ENCODE peak calls at places on chromosomes 6 and 20, in six cellular contexts. E is NCI-H1417, U is GM18507, R is HEK293T, H is iris pigment epithelial cell, W is renal cortical epithelial cell. N is an unnamed sample.

GRCh38 chr6:36684447-36684812 is 5.9 kb downstream of the CDKN1A start:
- DNase-seq in E (no peak), R (no peak), U (no peak), H (no peak), W (no peak), N (no peak)

GRCh38 chr6:135537782-135538301 is 40.3 kb upstream of the AHI1 start:
- DNase-seq in H (peak; percentile 89), R (no peak), E (no peak), U (no peak), W (peak; percentile 41), N (peak; percentile 12)

GRCh38 chr20:46901638-46902037 is 7.0 kb downstream of the EYA2 start:
- DNase-seq in W (no peak), H (no peak), R (no peak), U (no peak), E (no peak), N (no peak)

GRCh38 chr6:63783096-63783495 is 147.5 kb downstream of the PHF3 start:
- DNase-seq in U (no peak), W (no peak), E (no peak), R (no peak), H (no peak), N (no peak)

GRCh38 chr20:44886276-44886671 is 769 bp downstream of the YWHAB start:
- DNase-seq in H (no peak), R (no peak), W (no peak), U (no peak), E (no peak), N (no peak)

GRCh38 chr20:62506791-62507190 is 31.0 kb upstream of the GATA5 start:
- DNase-seq in U (no peak), H (no peak), R (no peak), E (no peak), W (no peak), N (no peak)

GRCh38 chr20:23917024-23917725 is 37.6 kb upstream of the CST5 start:
- DNase-seq in R (no peak), W (no peak), H (no peak), E (no peak), U (no peak), N (no peak)

GRCh38 chr6:40393641-40394040 is 193.5 kb downstream of the LRFN2 start:
- DNase-seq in E (no peak), H (no peak), R (no peak), U (no peak), W (no peak), N (no peak)

GRCh38 chr6:166769648-166770047 is 142.6 kb upstream of the RPS6KA2 start:
- DNase-seq in R (no peak), W (no peak), E (no peak), U (no peak), H (no peak), N (no peak)

GRCh38 chr6:127518212-127518709 is 874 bp downstream of the MTCL3 start:
- DNase-seq in R (no peak), H (no peak), E (peak; percentile 58), U (no peak), W (no peak), N (no peak)

GRCh38 chr20:53142651-53143177 is 170.6 kb downstream of the TSHZ2 start:
- DNase-seq in R (no peak), W (no peak), E (no peak), H (no peak), U (no peak), N (no peak)

GRCh38 chr6:114712129-114712662 is 369.4 kb upstream of the HS3ST5 start:
- DNase-seq in W (no peak), U (no peak), H (no peak), E (no peak), R (no peak), N (no peak)

GRCh38 chr6:41934278-41935189 is 7.1 kb downstream of the CCND3 start:
- DNase-seq in E (no peak), U (no peak), H (no peak), R (no peak), W (no peak), N (no peak)

GRCh38 chr20:46640536-46641311 is 10.5 kb downstream of the SLC13A3 start:
- DNase-seq in E (no peak), R (no peak), W (peak; percentile 50), U (no peak), H (no peak), N (no peak)

GRCh38 chr6:99165838-99166237 is 183.6 kb downstream of the FAXC start:
- DNase-seq in E (no peak), U (no peak), H (no peak), R (no peak), W (no peak), N (no peak)

GRCh38 chr6:167828325-167828956 is 1.7 kb downstream of the AFDN start:
- DNase-seq in W (peak; percentile 65), H (no peak), U (no peak), E (no peak), R (no peak), N (no peak)

GRCh38 chr20:59933296-59933848 is at the start of gene SYCP2:
- DNase-seq in R (no peak), E (peak; percentile 62), H (no peak), W (no peak), U (no peak), N (no peak)

GRCh38 chr20:46213946-46214830 is 94.1 kb downstream of the CDH22 start:
- DNase-seq in R (no peak), E (peak; percentile 12), U (no peak), W (no peak), H (no peak), N (no peak)

GRCh38 chr6:167730441-167730840 is 96.3 kb upstream of the AFDN start:
- DNase-seq in E (no peak), W (no peak), R (no peak), H (no peak), U (no peak), N (no peak)

GRCh38 chr20:13817342-13817741 is 32.5 kb downstream of the NDUFAF5 start:
- DNase-seq in E (no peak), R (no peak), U (no peak), H (peak; percentile 67), W (no peak), N (no peak)

GRCh38 chr6:119479860-119480655 is 130.5 kb upstream of the MAN1A1 start:
- DNase-seq in W (peak; percentile 59), E (no peak), R (no peak), U (no peak), H (peak; percentile 44), N (no peak)

GRCh38 chr6:117165921-117166499 is 99.3 kb upstream of the VGLL2 start:
- DNase-seq in R (no peak), U (no peak), E (no peak), H (no peak), W (peak; percentile 26), N (no peak)

GRCh38 chr20:22617160-22617559 is 32.8 kb upstream of the FOXA2 start:
- DNase-seq in R (no peak), W (no peak), H (no peak), E (no peak), U (no peak), N (no peak)

GRCh38 chr6:41675176-41675767 is 37.0 kb downstream of the MDFI start:
- DNase-seq in W (no peak), E (no peak), R (no peak), H (no peak), U (no peak), N (no peak)

GRCh38 chr6:31359556-31359955 is 2.6 kb upstream of the HLA-B start:
- DNase-seq in H (no peak), E (no peak), U (no peak), W (no peak), R (no peak), N (no peak)

GRCh38 chr20:48787861-48788375 is 39.9 kb downstream of the PREX1 start:
- DNase-seq in E (no peak), R (no peak), H (peak; percentile 73), W (no peak), U (no peak), N (no peak)

GRCh38 chr20:47205577-47206123 is 150.8 kb downstream of the ZMYND8 start:
- DNase-seq in E (peak; percentile 22), U (peak; percentile 48), W (peak; percentile 46), R (peak; percentile 72), H (peak; percentile 80), N (no peak)

GRCh38 chr6:115539531-115539930 is 521.2 kb downstream of the FRK start:
- DNase-seq in U (no peak), R (no peak), H (no peak), E (no peak), W (no peak), N (no peak)

GRCh38 chr20:51196991-51197651 is 174.2 kb upstream of the KCNG1 start:
- DNase-seq in R (no peak), E (no peak), W (no peak), U (no peak), H (no peak), N (no peak)

GRCh38 chr20:11544029-11544678 is 373.5 kb upstream of the BTBD3 start:
- DNase-seq in W (peak; percentile 83), H (peak; percentile 71), E (peak; percentile 87), U (no peak), R (peak; percentile 30), N (no peak)

GRCh38 chr6:31401403-31401802 is 2.0 kb upstream of the MICA start:
- DNase-seq in W (peak; percentile 84), R (no peak), U (no peak), H (peak; percentile 86), E (no peak), N (no peak)

GRCh38 chr6:111793711-111794111 is 79.5 kb downstream of the FYN start:
- DNase-seq in E (no peak), W (no peak), U (no peak), R (no peak), H (no peak), N (no peak)

GRCh38 chr20:46065006-46065405 is 24.8 kb downstream of the NCOA5 start:
- DNase-seq in W (no peak), E (no peak), R (no peak), H (no peak), U (no peak), N (no peak)

GRCh38 chr6:144330588-144330987 is 45.5 kb downstream of the UTRN start:
- DNase-seq in W (no peak), R (no peak), H (no peak), U (no peak), E (no peak), N (peak; percentile 92)

GRCh38 chr6:142325111-142325510 is 23.3 kb downstream of the ADGRG6 start:
- DNase-seq in R (no peak), W (no peak), E (no peak), H (no peak), U (no peak), N (no peak)